ENCODE peak calls at places on chromosomes 2 and 18, in six cellular contexts. E is CD14-positive monocyte, G is HCT116, U is body of pancreas, Z is tibial nerve, S is K562. O is an unnamed sample.
A peak's percentile ranks its signal among the peaks of the same experiment; 100 is the strongest.

GRCh38 chr2:237438082-237438925 is 24.3 kb upstream of the COL6A3 start:
- DNase-seq in E (no peak), G (no peak), U (peak; percentile 75), Z (no peak), S (no peak), O (no peak)

GRCh38 chr2:239600650-239601049 is 199.8 kb upstream of the HDAC4 start:
- DNase-seq in E (no peak), G (no peak), U (no peak), Z (no peak), S (no peak), O (no peak)

GRCh38 chr18:44884446-44884845 is 203.8 kb downstream of the SETBP1 start:
- DNase-seq in E (no peak), G (no peak), U (no peak), Z (no peak), S (no peak), O (no peak)

GRCh38 chr2:207505180-207505579 is 24.6 kb upstream of the CREB1 start:
- DNase-seq in E (no peak), G (no peak), U (peak; percentile 16), Z (no peak), S (no peak), O (no peak)

GRCh38 chr18:39453882-39454281 is 1888.3 kb upstream of the CELF4 start:
- DNase-seq in E (no peak), G (no peak), U (no peak), Z (no peak), S (no peak), O (no peak)

GRCh38 chr2:69581774-69582581 is 61.6 kb downstream of the AAK1 start:
- DNase-seq in E (no peak), G (no peak), U (peak; percentile 67), Z (no peak), S (no peak), O (no peak)

GRCh38 chr18:67282796-67283195 is 233.7 kb downstream of the DSEL start:
- DNase-seq in E (no peak), G (no peak), U (no peak), Z (no peak), S (no peak), O (peak; percentile 36)

GRCh38 chr18:64273724-64274123 is 124.8 kb upstream of the LINC00305 start:
- DNase-seq in E (no peak), G (no peak), U (no peak), Z (no peak), S (no peak), O (no peak)

GRCh38 chr18:35030234-35030989 is 10.8 kb upstream of the MAPRE2 start:
- DNase-seq in E (no peak), G (no peak), U (no peak), Z (no peak), S (no peak), O (no peak)

GRCh38 chr2:168253379-168253778 is 6.0 kb upstream of the STK39 start:
- DNase-seq in E (no peak), G (no peak), U (no peak), Z (no peak), S (no peak), O (no peak)

GRCh38 chr2:44120428-44120827 is 48.2 kb upstream of the PPM1B start:
- DNase-seq in E (peak; percentile 53), G (no peak), U (no peak), Z (no peak), S (no peak), O (peak; percentile 77)

GRCh38 chr2:8570637-8571036 is 111.2 kb upstream of the ID2 start:
- DNase-seq in E (peak; percentile 13), G (no peak), U (no peak), Z (no peak), S (no peak), O (no peak)

GRCh38 chr2:110099471-110100225 is 16.0 kb downstream of the MALL start:
- DNase-seq in E (no peak), G (no peak), U (no peak), Z (no peak), S (no peak), O (no peak)

GRCh38 chr2:135843671-135844070 is 6.7 kb upstream of the LCT start:
- DNase-seq in E (no peak), G (no peak), U (no peak), Z (no peak), S (no peak), O (no peak)

DNA sequence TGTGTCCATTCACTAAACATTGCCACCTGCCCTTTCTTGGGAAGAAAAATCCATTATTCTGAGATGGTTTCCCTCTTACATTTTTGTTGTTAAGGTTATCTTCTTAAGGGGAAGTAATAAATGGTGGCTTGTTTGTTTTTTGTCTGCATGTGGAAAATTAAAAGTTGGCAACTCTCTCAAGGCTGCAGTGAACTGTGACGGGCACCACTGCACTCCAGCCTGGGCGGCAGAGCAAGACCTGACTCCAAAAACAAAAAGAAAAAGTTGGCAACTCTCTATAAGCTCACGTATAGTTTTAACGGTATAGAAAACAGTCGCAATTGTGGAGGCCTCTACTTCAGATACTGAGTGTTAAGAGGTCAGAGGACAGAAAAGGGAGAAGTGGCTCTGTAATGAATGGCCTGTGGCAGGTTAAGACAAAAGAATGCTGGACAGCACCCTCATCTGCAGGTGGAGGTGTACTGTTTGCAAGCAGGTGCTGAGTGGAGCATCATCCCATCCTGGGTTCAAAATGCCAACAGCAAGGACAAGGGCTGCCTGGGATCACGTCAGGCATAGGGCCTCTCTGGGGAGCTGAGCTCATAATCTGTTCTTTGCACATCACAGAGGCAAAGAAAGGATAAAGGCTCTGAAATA is 16.7 kb downstream of the L3MBTL4 start:
- DNase-seq in E (no peak), G (no peak), U (no peak), Z (no peak), S (no peak), O (no peak)
- TF ChIP-seq CTCF in E (no peak), G (no peak), U (no peak), Z (no peak), S (no peak), O (no peak)

DNA sequence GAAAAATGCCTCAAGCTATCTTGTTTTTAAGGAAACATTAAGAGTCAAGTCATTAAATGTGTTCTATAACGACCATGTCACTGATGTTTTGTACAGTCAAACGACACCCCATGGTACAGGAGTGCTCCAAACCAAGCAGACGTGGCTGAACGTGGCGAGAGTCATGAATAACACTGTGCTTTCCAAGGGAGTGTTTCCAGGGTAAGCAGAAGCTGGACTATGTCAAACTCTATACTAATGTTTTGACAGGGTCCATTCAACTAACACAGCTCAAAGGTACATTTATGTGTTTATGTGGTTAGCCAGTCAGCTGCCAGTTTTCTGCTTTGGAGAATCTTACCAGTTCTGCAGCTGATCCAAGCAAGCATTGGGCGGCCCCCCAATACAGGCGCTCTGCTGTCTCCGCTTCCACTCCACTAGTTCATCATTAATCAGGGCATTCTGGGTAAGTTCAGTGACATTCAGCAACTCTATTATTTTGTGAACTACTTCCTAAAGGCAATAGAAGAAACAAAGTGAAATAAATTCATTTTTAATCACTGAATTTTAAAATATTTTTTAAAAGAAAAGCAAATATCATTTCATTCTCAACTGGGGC is 16.4 kb downstream of the STAT1 start:
- DNase-seq in E (no peak), G (no peak), U (no peak), Z (no peak), S (no peak), O (no peak)
- TF ChIP-seq CTCF in E (no peak), G (no peak), U (no peak), Z (no peak), S (no peak), O (no peak)

DNA sequence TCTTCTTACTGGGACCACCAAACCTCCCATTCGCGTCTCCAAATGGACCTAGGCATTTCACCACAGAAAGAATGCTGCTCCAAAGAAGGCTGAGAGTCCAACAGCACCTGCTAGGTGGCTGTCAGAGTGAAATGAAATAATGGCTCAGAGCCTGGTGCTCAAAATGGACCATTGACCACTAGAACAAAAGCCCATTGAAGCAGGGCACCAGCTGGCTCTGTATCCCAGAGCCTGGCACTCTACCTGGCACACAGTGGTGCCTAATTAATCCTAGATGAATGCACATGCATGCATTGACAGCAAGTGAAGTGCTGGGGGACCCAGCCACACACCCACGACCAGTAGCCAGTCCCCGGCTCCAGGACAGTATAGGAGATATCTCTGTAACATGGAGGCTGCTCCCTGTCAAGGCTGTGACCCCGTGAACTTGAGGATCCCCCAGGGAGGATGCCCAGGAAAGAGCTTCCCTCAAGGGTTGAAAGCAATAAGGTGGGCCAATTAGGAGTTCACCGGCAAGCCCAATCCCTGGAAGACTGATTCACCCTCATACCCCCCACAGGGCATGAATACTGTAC is 261.3 kb downstream of the TNS1 start:
- DNase-seq in E (no peak), G (no peak), U (no peak), Z (no peak), S (no peak), O (no peak)
- TF ChIP-seq CTCF in E (no peak), G (no peak), U (no peak), Z (no peak), S (no peak), O (no peak)

GRCh38 chr2:183079335-183079775 is 808 bp downstream of the DUSP19 start:
- DNase-seq in E (no peak), G (no peak), U (peak; percentile 31), Z (no peak), S (no peak), O (no peak)
- TF ChIP-seq CTCF in E (no peak), G (no peak), U (peak; percentile 19), Z (no peak), S (no peak), O (no peak)

GRCh38 chr2:233053928-233054774 is 6.0 kb upstream of the INPP5D start:
- DNase-seq in E (no peak), G (peak; percentile 48), U (peak; percentile 64), Z (no peak), S (peak; percentile 84), O (no peak)
- TF ChIP-seq CTCF in E (peak; percentile 99), G (peak; percentile 98), U (peak; percentile 78), Z (peak; percentile 88), S (peak; percentile 72), O (peak; percentile 96)

GRCh38 chr18:57447154-57447621 is 12.0 kb downstream of the ONECUT2 start:
- DNase-seq in E (no peak), G (no peak), U (no peak), Z (no peak), S (no peak), O (no peak)
- TF ChIP-seq CTCF in E (no peak), G (no peak), U (no peak), Z (no peak), S (peak; percentile 15), O (no peak)

GRCh38 chr2:57802243-57802642 is 244.4 kb upstream of the VRK2 start:
- DNase-seq in E (no peak), G (no peak), U (no peak), Z (no peak), S (no peak), O (no peak)

GRCh38 chr2:57804971-57805370 is 241.6 kb upstream of the VRK2 start:
- DNase-seq in E (no peak), G (no peak), U (no peak), Z (no peak), S (no peak), O (no peak)

GRCh38 chr2:57809230-57809629 is 237.4 kb upstream of the VRK2 start:
- DNase-seq in E (no peak), G (no peak), U (no peak), Z (no peak), S (no peak), O (no peak)

GRCh38 chr2:57806449-57806968 is 240.1 kb upstream of the VRK2 start:
- DNase-seq in E (no peak), G (no peak), U (no peak), Z (no peak), S (no peak), O (no peak)
- TF ChIP-seq CTCF in E (no peak), G (no peak), U (no peak), Z (no peak), S (no peak), O (no peak)

GRCh38 chr2:105789745-105790466 is 45.2 kb downstream of the NCK2 start:
- DNase-seq in E (peak; percentile 67), G (no peak), U (no peak), Z (peak; percentile 35), S (no peak), O (peak; percentile 37)
- TF ChIP-seq CTCF in E (peak; percentile 17), G (peak; percentile 24), U (no peak), Z (no peak), S (peak; percentile 1), O (peak; percentile 31)